ENCODE peak calls at places on chromosomes 12 and 14, in six cellular contexts. E is fibroblast of lung, T is neural crest cell, R is spleen, B is AG10803, F is GM12865. G is an unnamed sample.

GRCh38 chr12:104480826-104481457 is 24.2 kb downstream of the CHST11 start:
- DNase-seq in E (peak), T (no peak), R (peak), B (peak), F (no peak), G (peak)

GRCh38 chr12:24507827-24508226 is 441.1 kb downstream of the BCAT1 start:
- DNase-seq in E (peak), T (no peak), R (no peak), B (no peak), F (no peak), G (no peak)

GRCh38 chr14:35747379-35747778 is 61.7 kb downstream of the RALGAPA1 start:
- DNase-seq in E (peak), T (no peak), R (no peak), B (peak), F (no peak), G (peak)

GRCh38 chr12:24901975-24902461 is 46.9 kb downstream of the BCAT1 start:
- DNase-seq in E (no peak), T (peak), R (no peak), B (no peak), F (peak), G (no peak)

GRCh38 chr14:99001241-99001640 is 270.8 kb downstream of the BCL11B start:
- DNase-seq in E (no peak), T (no peak), R (no peak), B (no peak), F (no peak), G (no peak)

GRCh38 chr14:75539562-75540478 is 17.6 kb downstream of the BATF start:
- DNase-seq in E (no peak), T (no peak), R (no peak), B (no peak), F (peak), G (no peak)

GRCh38 chr12:47557401-47557800 is 148.4 kb downstream of the RPAP3 start:
- DNase-seq in E (no peak), T (no peak), R (no peak), B (no peak), F (no peak), G (no peak)

GRCh38 chr12:32025906-32026305 is 66.7 kb downstream of the RESF1 start:
- DNase-seq in E (no peak), T (no peak), R (no peak), B (no peak), F (peak), G (no peak)

GRCh38 chr12:8796831-8797626 is 25.4 kb upstream of the A2ML1 start:
- DNase-seq in E (no peak), T (no peak), R (no peak), B (no peak), F (no peak), G (no peak)

GRCh38 chr14:104749958-104750529 is 2.9 kb upstream of the SIVA1 start:
- DNase-seq in E (no peak), T (no peak), R (peak), B (peak), F (no peak), G (peak)

GRCh38 chr12:50641566-50641965 is 122.3 kb upstream of the ATF1 start:
- DNase-seq in E (no peak), T (no peak), R (no peak), B (no peak), F (no peak), G (no peak)

GRCh38 chr14:77133718-77134338 is 7.8 kb downstream of the ZDHHC22 start:
- DNase-seq in E (peak), T (peak), R (peak), B (peak), F (peak), G (peak)

GRCh38 chr12:120649442-120650248 is 9.2 kb downstream of the CABP1 start:
- DNase-seq in E (no peak), T (no peak), R (peak), B (no peak), F (no peak), G (no peak)

GRCh38 chr14:99756796-99757195 is 36.4 kb upstream of the EML1 start:
- DNase-seq in E (no peak), T (no peak), R (no peak), B (no peak), F (no peak), G (no peak)

GRCh38 chr12:12562016-12562483 is 613 bp downstream of the DUSP16 start:
- DNase-seq in E (peak), T (peak), R (peak), B (peak), F (peak), G (peak)

GRCh38 chr12:113923251-113923650 is 42.9 kb downstream of the RBM19 start:
- DNase-seq in E (no peak), T (no peak), R (peak), B (no peak), F (no peak), G (no peak)
- TF ChIP-seq CTCF in E (no peak), T (no peak), R (no peak), B (no peak), F (no peak), G (no peak)

DNA sequence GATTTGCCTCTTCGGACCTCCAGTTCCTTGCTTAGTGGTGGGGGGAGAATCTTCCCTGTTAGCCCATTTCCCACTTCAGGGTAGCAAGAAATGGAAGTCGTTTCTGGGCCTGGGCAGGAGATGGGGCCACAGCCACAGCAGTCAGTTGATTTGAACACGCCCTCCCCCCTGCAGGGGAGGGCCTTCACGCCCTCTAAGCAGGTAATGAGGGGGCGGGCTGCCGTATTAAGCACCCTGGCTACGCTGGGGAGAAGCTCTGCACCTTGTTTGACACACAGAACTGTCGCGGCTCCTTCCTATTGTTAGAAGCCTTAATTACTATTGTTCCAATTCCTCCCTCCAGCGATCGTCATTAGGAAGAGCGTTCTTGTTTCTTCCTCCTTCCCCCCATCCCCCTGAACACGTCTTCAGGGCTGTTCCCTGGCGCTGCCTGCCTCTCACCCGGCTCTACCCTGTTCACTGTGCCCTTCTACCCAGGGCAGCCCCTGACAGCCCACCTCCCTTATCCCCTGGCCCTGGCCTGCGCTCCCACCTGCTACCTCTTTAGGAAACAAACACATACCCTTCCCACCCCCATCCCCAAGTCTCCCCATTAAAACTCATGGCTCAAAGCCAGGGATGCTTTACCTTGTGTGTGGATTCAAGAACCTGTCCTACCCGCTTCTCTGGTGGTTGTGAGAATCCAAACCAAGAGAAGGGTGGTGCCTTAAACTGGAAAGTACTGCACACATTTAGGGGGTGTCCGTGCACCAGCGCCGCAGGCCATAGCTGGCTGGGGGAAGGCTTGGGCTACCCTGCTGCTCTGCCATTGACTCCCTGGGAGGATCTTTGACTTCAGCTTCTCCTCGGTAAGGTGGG is 137.6 kb downstream of the TSPAN9 start:
- DNase-seq in E (no peak), T (no peak), R (no peak), B (no peak), F (no peak), G (no peak)
- TF ChIP-seq CTCF in E (no peak), T (no peak), R (no peak), B (no peak), F (no peak), G (no peak)

GRCh38 chr14:69803753-69804152 is 6.7 kb upstream of the SLC10A1 start:
- DNase-seq in E (no peak), T (no peak), R (no peak), B (no peak), F (no peak), G (no peak)
- TF ChIP-seq CTCF in E (no peak), T (peak), R (no peak), B (no peak), F (peak), G (peak)

DNA sequence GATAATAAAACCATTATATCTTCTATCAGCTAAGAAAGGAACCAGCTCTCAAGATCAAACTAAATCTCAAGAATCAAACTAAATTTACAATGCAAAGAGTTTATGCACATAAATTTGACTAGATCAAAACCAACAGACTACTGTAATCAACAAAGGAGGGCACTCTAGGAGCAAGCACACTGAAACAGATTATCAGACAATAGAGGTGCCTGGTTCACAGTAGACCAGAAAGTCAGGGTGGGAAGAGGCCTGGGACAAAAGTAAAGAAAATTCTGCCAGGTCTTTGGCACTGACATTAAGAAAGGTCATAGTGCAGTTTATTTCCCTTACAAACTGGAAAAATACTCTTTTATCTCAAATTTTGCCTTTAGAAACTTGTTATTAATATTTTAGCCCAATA is 61.0 kb downstream of the HECTD4 start:
- DNase-seq in E (no peak), T (no peak), R (no peak), B (no peak), F (no peak), G (no peak)
- TF ChIP-seq CTCF in E (no peak), T (no peak), R (no peak), B (no peak), F (no peak), G (no peak)

GRCh38 chr14:93972618-93973205 is 3.7 kb downstream of the ASB2 start:
- DNase-seq in E (no peak), T (no peak), R (no peak), B (no peak), F (no peak), G (no peak)

GRCh38 chr14:93969082-93969828 is 7.1 kb downstream of the ASB2 start:
- DNase-seq in E (no peak), T (no peak), R (peak), B (no peak), F (peak), G (no peak)

GRCh38 chr14:93970967-93971634 is 5.3 kb downstream of the ASB2 start:
- DNase-seq in E (no peak), T (no peak), R (peak), B (no peak), F (peak), G (no peak)

GRCh38 chr14:93971635-93972027 is 4.7 kb downstream of the ASB2 start:
- DNase-seq in E (no peak), T (no peak), R (no peak), B (no peak), F (peak), G (no peak)

GRCh38 chr14:93970589-93970966 is 5.8 kb downstream of the ASB2 start:
- DNase-seq in E (no peak), T (no peak), R (peak), B (no peak), F (peak), G (no peak)
- TF ChIP-seq CTCF in E (no peak), T (peak), R (peak), B (no peak), F (peak), G (peak)

GRCh38 chr12:116954700-116955381 is 44.1 kb downstream of the FBXW8 start:
- DNase-seq in E (peak), T (no peak), R (no peak), B (no peak), F (no peak), G (peak)

GRCh38 chr12:116959845-116960514 is 49.2 kb downstream of the FBXW8 start:
- DNase-seq in E (no peak), T (no peak), R (no peak), B (no peak), F (peak), G (no peak)

GRCh38 chr12:116959198-116959460 is 48.4 kb downstream of the FBXW8 start:
- DNase-seq in E (peak), T (no peak), R (no peak), B (no peak), F (no peak), G (no peak)

GRCh38 chr12:116958402-116959197 is 47.9 kb downstream of the FBXW8 start:
- DNase-seq in E (peak), T (no peak), R (no peak), B (no peak), F (peak), G (peak)

GRCh38 chr12:116955382-116956021 is 44.8 kb downstream of the FBXW8 start:
- DNase-seq in E (peak), T (no peak), R (no peak), B (no peak), F (peak), G (peak)
- TF ChIP-seq CTCF in E (no peak), T (no peak), R (no peak), B (no peak), F (no peak), G (no peak)

G was measured in fibroblast of the aortic adventitia.